ENCODE peak calls at places on chromosomes 16 and 17, in nine cellular contexts. One of them, this sample, is unnamed.

GRCh38 chr17:66829386-66829864 is 5.5 kb upstream of the CACNG5 start:
- DNase-seq in tibial nerve: no peak
- DNase-seq in SK-N-SH: no peak
- DNase-seq in esophagus muscularis mucosa: no peak
- DNase-seq in H1: peak; percentile 79
- DNase-seq in K562: peak; percentile 34
- DNase-seq in GM12878: no peak
- DNase-seq in stomach: peak; percentile 52
- DNase-seq in suprapubic skin: no peak
- DNase-seq in this sample: peak; percentile 34

GRCh38 chr17:57672971-57673370 is 72.1 kb downstream of the CCDC182 start:
- DNase-seq in tibial nerve: no peak
- DNase-seq in SK-N-SH: no peak
- DNase-seq in esophagus muscularis mucosa: peak; percentile 42
- DNase-seq in H1: peak; percentile 22
- DNase-seq in K562: no peak
- DNase-seq in GM12878: no peak
- DNase-seq in stomach: no peak
- DNase-seq in suprapubic skin: no peak
- DNase-seq in this sample: no peak

GRCh38 chr16:54817432-54817831 is 113.2 kb upstream of the IRX5 start:
- DNase-seq in tibial nerve: no peak
- DNase-seq in SK-N-SH: peak; percentile 22
- DNase-seq in esophagus muscularis mucosa: no peak
- DNase-seq in H1: no peak
- DNase-seq in K562: peak; percentile 11
- DNase-seq in GM12878: no peak
- DNase-seq in stomach: peak; percentile 40
- DNase-seq in suprapubic skin: no peak
- DNase-seq in this sample: peak; percentile 42

GRCh38 chr17:8785547-8786412 is 13.4 kb downstream of the MFSD6L start:
- DNase-seq in tibial nerve: peak; percentile 74
- DNase-seq in SK-N-SH: peak; percentile 80
- DNase-seq in esophagus muscularis mucosa: peak; percentile 95
- DNase-seq in H1: peak; percentile 99
- DNase-seq in K562: peak; percentile 60
- DNase-seq in GM12878: no peak
- DNase-seq in stomach: peak; percentile 79
- DNase-seq in suprapubic skin: no peak
- DNase-seq in this sample: peak; percentile 69

GRCh38 chr17:681738-682137 is 32.9 kb downstream of the VPS53 start:
- DNase-seq in tibial nerve: no peak
- DNase-seq in SK-N-SH: no peak
- DNase-seq in esophagus muscularis mucosa: no peak
- DNase-seq in H1: no peak
- DNase-seq in K562: no peak
- DNase-seq in GM12878: no peak
- DNase-seq in stomach: no peak
- DNase-seq in suprapubic skin: no peak
- DNase-seq in this sample: no peak

GRCh38 chr16:2151188-2152091 is 3.0 kb downstream of the RAB26 start:
- DNase-seq in tibial nerve: no peak
- DNase-seq in SK-N-SH: no peak
- DNase-seq in esophagus muscularis mucosa: no peak
- DNase-seq in H1: peak; percentile 73
- DNase-seq in K562: no peak
- DNase-seq in GM12878: no peak
- DNase-seq in stomach: no peak
- DNase-seq in suprapubic skin: no peak
- DNase-seq in this sample: no peak

GRCh38 chr17:82297280-82297803 is 20.1 kb downstream of the CD7 start:
- DNase-seq in tibial nerve: peak; percentile 64
- DNase-seq in SK-N-SH: peak; percentile 54
- DNase-seq in esophagus muscularis mucosa: peak; percentile 99
- DNase-seq in H1: no peak
- DNase-seq in K562: peak; percentile 45
- DNase-seq in GM12878: peak; percentile 50
- DNase-seq in stomach: peak; percentile 87
- DNase-seq in suprapubic skin: peak; percentile 96
- DNase-seq in this sample: peak; percentile 80

GRCh38 chr16:7325835-7326234 is 6.8 kb upstream of the RBFOX1 start:
- DNase-seq in tibial nerve: no peak
- DNase-seq in SK-N-SH: no peak
- DNase-seq in esophagus muscularis mucosa: no peak
- DNase-seq in H1: no peak
- DNase-seq in K562: no peak
- DNase-seq in GM12878: no peak
- DNase-seq in stomach: no peak
- DNase-seq in suprapubic skin: no peak
- DNase-seq in this sample: no peak

GRCh38 chr17:56594528-56595418 is 1.3 kb downstream of the NOG start:
- DNase-seq in tibial nerve: no peak
- DNase-seq in SK-N-SH: no peak
- DNase-seq in esophagus muscularis mucosa: no peak
- DNase-seq in H1: peak; percentile 74
- DNase-seq in K562: no peak
- DNase-seq in GM12878: no peak
- DNase-seq in stomach: no peak
- DNase-seq in suprapubic skin: no peak
- DNase-seq in this sample: peak; percentile 42

GRCh38 chr16:6375471-6376075 is 957.1 kb upstream of the RBFOX1 start:
- DNase-seq in tibial nerve: no peak
- DNase-seq in SK-N-SH: peak; percentile 76
- DNase-seq in esophagus muscularis mucosa: no peak
- DNase-seq in H1: no peak
- DNase-seq in K562: no peak
- DNase-seq in GM12878: no peak
- DNase-seq in stomach: no peak
- DNase-seq in suprapubic skin: no peak
- DNase-seq in this sample: no peak

GRCh38 chr16:66905633-66906539 is 12.8 kb downstream of the CDH16 start:
- DNase-seq in tibial nerve: no peak
- DNase-seq in SK-N-SH: peak; percentile 41
- DNase-seq in esophagus muscularis mucosa: no peak
- DNase-seq in H1: no peak
- DNase-seq in K562: peak; percentile 90
- DNase-seq in GM12878: no peak
- DNase-seq in stomach: peak; percentile 86
- DNase-seq in suprapubic skin: no peak
- DNase-seq in this sample: no peak

GRCh38 chr16:77219437-77219836 is 20.2 kb downstream of the SYCE1L start:
- DNase-seq in tibial nerve: no peak
- DNase-seq in SK-N-SH: no peak
- DNase-seq in esophagus muscularis mucosa: no peak
- DNase-seq in H1: no peak
- DNase-seq in K562: no peak
- DNase-seq in GM12878: no peak
- DNase-seq in stomach: no peak
- DNase-seq in suprapubic skin: no peak
- DNase-seq in this sample: peak; percentile 61

GRCh38 chr16:22419908-22420307 is 45.5 kb upstream of the CDR2 start:
- DNase-seq in tibial nerve: no peak
- DNase-seq in SK-N-SH: no peak
- DNase-seq in esophagus muscularis mucosa: no peak
- DNase-seq in H1: peak; percentile 35
- DNase-seq in K562: no peak
- DNase-seq in GM12878: no peak
- DNase-seq in stomach: no peak
- DNase-seq in suprapubic skin: no peak
- DNase-seq in this sample: no peak

GRCh38 chr16:2598723-2599122 is 60.9 kb downstream of the PDPK1 start:
- DNase-seq in tibial nerve: no peak
- DNase-seq in SK-N-SH: no peak
- DNase-seq in esophagus muscularis mucosa: no peak
- DNase-seq in H1: no peak
- DNase-seq in K562: no peak
- DNase-seq in GM12878: no peak
- DNase-seq in stomach: no peak
- DNase-seq in suprapubic skin: no peak
- DNase-seq in this sample: no peak

DNA sequence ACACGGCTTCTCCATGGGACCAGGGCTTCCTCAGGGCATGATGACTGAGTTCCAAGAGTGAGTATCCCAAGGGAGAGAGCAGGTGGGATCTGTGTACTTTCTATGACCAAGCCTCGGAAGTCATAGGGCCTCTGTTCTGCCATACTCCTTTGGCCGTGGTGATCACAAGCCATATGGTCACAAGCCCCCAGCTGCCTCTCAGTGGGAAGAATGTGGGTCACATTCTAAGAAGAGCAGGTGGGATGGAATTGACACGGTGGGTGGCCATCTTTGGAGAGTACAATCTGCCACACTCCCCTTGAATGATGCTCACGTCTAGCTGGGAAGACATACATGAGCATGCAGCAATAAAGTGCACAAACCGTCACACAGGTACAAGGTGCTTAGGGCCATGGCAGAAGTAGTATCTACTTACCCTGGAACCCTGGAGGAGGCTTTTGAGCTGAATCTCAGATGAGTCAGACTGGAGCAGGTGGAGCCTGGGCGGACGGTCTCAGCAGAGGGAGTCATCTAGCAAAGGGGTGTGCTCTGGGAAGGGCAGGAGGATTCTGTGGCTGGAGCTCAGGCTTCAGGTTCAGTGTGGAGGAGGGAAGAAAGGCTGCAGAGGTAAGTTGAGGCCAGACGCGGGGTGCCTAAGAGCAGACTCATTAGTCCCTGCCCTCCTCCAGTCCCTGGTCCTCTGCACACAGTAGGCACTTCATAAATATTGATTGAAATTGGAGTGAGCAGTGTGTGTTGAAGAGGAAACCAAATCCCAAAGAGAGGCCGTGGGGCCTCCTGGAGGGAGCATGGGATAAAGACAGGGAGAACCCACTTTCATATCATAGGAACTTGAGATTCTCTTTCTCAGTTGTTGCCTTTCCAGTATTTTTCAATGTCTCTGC is 26.6 kb downstream of the GOSR2 start:
- DNase-seq in tibial nerve: no peak
- DNase-seq in SK-N-SH: no peak
- DNase-seq in esophagus muscularis mucosa: no peak
- DNase-seq in H1: no peak
- DNase-seq in K562: no peak
- DNase-seq in GM12878: no peak
- DNase-seq in stomach: no peak
- DNase-seq in suprapubic skin: no peak
- DNase-seq in this sample: no peak
- TF ChIP-seq EP300 in tibial nerve: no peak
- TF ChIP-seq EP300 in SK-N-SH: no peak
- TF ChIP-seq EP300 in esophagus muscularis mucosa: no peak
- TF ChIP-seq EP300 in H1: no peak
- TF ChIP-seq EP300 in K562: no peak
- TF ChIP-seq EP300 in GM12878: no peak
- TF ChIP-seq EP300 in stomach: no peak
- TF ChIP-seq EP300 in suprapubic skin: no peak
- TF ChIP-seq EP300 in this sample: no peak

DNA sequence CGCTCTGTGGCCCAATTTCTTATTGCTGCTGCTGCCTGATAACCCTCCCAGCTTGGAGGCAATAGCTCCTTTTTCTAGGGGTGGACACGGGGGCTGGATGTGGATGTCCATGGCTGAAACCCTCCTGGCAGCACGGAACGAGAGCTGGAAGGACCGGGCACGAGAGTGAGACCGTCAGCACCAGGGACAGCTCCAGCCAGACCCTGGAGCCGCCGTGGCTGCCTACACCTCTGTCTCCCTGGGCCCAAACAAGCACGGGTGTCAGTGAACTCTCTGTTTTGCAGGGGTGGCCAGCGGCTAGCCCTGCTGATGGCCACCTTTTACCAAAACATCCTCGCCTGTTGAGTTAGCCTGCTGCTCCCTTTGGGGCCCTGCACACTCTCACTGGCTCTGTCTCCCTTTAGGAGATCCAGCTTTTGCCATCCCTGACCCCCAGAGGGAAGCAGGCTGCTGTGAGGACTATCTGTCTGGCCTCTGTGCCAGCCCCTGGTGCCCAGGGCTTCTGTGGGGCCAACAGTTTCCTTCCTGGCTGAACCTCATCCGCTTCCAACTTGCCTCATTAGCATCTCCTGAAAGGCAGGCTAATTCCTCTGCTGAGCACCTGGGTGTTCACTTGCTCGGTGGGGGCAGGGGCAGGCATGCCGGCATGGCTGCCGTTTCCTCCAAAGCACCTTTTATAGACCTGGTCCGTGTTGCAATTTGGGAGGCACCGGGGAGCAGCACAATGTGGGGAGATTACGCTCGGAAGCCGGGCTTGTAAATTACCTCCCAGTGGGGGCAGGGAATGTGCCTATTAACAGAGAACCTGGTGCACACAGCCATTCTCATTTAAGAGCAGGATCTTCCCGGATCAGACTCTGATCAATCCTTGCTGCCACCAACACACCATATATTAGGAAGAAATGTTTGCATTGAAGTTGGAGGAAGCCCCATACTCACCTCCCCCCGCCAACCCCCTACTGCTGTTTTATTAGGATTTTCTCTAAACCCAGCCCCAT is 118.2 kb downstream of the ENGASE start:
- DNase-seq in tibial nerve: no peak
- DNase-seq in SK-N-SH: no peak
- DNase-seq in esophagus muscularis mucosa: no peak
- DNase-seq in H1: peak; percentile 91
- DNase-seq in K562: peak; percentile 65
- DNase-seq in GM12878: no peak
- DNase-seq in stomach: no peak
- DNase-seq in suprapubic skin: no peak
- DNase-seq in this sample: peak; percentile 42
- TF ChIP-seq EP300 in tibial nerve: no peak
- TF ChIP-seq EP300 in SK-N-SH: no peak
- TF ChIP-seq EP300 in esophagus muscularis mucosa: no peak
- TF ChIP-seq EP300 in H1: no peak
- TF ChIP-seq EP300 in K562: no peak
- TF ChIP-seq EP300 in GM12878: no peak
- TF ChIP-seq EP300 in stomach: no peak
- TF ChIP-seq EP300 in suprapubic skin: no peak
- TF ChIP-seq EP300 in this sample: no peak

DNA sequence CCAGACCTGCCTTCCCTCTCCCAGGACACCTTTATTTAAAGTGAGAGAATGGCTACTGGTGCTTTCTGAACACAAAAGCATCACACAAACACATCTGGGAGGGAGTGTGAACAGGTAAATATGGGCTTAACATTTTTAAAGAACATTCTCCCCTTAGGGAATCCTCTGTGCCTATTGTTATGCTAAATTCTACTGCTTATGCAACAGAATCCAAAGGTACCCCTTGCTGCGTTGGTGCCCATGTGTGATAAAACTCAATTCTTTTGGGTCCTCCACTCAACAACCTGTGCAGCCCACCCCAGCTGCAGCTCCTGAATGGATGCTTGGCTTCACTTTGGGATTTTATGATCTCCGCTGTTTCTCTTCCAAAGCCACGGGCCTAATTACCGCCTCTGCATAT is 23.8 kb downstream of the RHBDL3 start:
- DNase-seq in tibial nerve: no peak
- DNase-seq in SK-N-SH: no peak
- DNase-seq in esophagus muscularis mucosa: no peak
- DNase-seq in H1: no peak
- DNase-seq in K562: no peak
- DNase-seq in GM12878: no peak
- DNase-seq in stomach: no peak
- DNase-seq in suprapubic skin: no peak
- DNase-seq in this sample: no peak
- TF ChIP-seq EP300 in tibial nerve: no peak
- TF ChIP-seq EP300 in SK-N-SH: no peak
- TF ChIP-seq EP300 in esophagus muscularis mucosa: no peak
- TF ChIP-seq EP300 in H1: no peak
- TF ChIP-seq EP300 in K562: no peak
- TF ChIP-seq EP300 in GM12878: no peak
- TF ChIP-seq EP300 in stomach: no peak
- TF ChIP-seq EP300 in suprapubic skin: no peak
- TF ChIP-seq EP300 in this sample: no peak

GRCh38 chr17:36529121-36529520 is 5.5 kb downstream of the MYO19 start:
- DNase-seq in tibial nerve: no peak
- DNase-seq in SK-N-SH: no peak
- DNase-seq in esophagus muscularis mucosa: no peak
- DNase-seq in H1: no peak
- DNase-seq in K562: peak; percentile 19
- DNase-seq in GM12878: no peak
- DNase-seq in stomach: no peak
- DNase-seq in suprapubic skin: no peak
- DNase-seq in this sample: peak; percentile 33
- TF ChIP-seq EP300 in tibial nerve: no peak
- TF ChIP-seq EP300 in SK-N-SH: no peak
- TF ChIP-seq EP300 in esophagus muscularis mucosa: no peak
- TF ChIP-seq EP300 in H1: no peak
- TF ChIP-seq EP300 in K562: no peak
- TF ChIP-seq EP300 in GM12878: no peak
- TF ChIP-seq EP300 in stomach: no peak
- TF ChIP-seq EP300 in suprapubic skin: no peak
- TF ChIP-seq EP300 in this sample: no peak

This sample was measured in A549.